ENCODE peak calls at places on chromosomes 6 and 20, in seven cellular contexts. P is left ventricle myocardium superior; Y is colonic mucosa; M is stimulated activated CD4-positive, alpha-beta T cell treated with anti-CD3 and anti-CD28 coated beads, Interleukin-4, amount 100 ng/mL, for 24 hours; V is nephron progenitor cell; X is PC-3; A is NCI-H2107. O is an unnamed sample.

GRCh38 chr20:52895662-52896061 is 76.5 kb upstream of the TSHZ2 start:
- DNase-seq in P (no peak), Y (no peak), M (no peak), V (no peak), X (no peak), A (no peak), O (no peak)

GRCh38 chr6:25302677-25303128 is 23.5 kb downstream of the CARMIL1 start:
- DNase-seq in P (no peak), Y (no peak), M (no peak), V (no peak), X (peak), A (no peak), O (no peak)

GRCh38 chr6:136873733-136874132 is 48.4 kb upstream of the SLC35D3 start:
- DNase-seq in P (no peak), Y (no peak), M (no peak), V (no peak), X (no peak), A (no peak), O (no peak)

GRCh38 chr6:88650979-88651378 is 312.4 kb downstream of the RNGTT start:
- DNase-seq in P (no peak), Y (no peak), M (no peak), V (no peak), X (no peak), A (no peak), O (no peak)

GRCh38 chr6:13762648-13763441 is 51.2 kb upstream of the RANBP9 start:
- DNase-seq in P (no peak), Y (peak), M (peak), V (no peak), X (no peak), A (no peak), O (peak)

GRCh38 chr6:128848169-128848935 is 34.6 kb upstream of the LAMA2 start:
- DNase-seq in P (peak), Y (no peak), M (no peak), V (no peak), X (no peak), A (no peak), O (no peak)

GRCh38 chr20:56003111-56003800 is 2.1 kb downstream of the CBLN4 start:
- DNase-seq in P (no peak), Y (no peak), M (no peak), V (no peak), X (no peak), A (no peak), O (no peak)

GRCh38 chr20:58546756-58547526 is 31.7 kb upstream of the APCDD1L start:
- DNase-seq in P (no peak), Y (no peak), M (no peak), V (no peak), X (no peak), A (no peak), O (no peak)

GRCh38 chr6:10478187-10479040 is 42.7 kb upstream of the GCNT2 start:
- DNase-seq in P (no peak), Y (no peak), M (no peak), V (no peak), X (peak), A (no peak), O (no peak)

GRCh38 chr6:163613668-163614067 is 199.2 kb downstream of the QKI start:
- DNase-seq in P (no peak), Y (no peak), M (no peak), V (no peak), X (no peak), A (no peak), O (no peak)

GRCh38 chr6:105077592-105078463 is 102.0 kb downstream of the POPDC3 start:
- DNase-seq in P (no peak), Y (no peak), M (no peak), V (no peak), X (peak), A (peak), O (no peak)

GRCh38 chr6:93164781-93165180 is 254.6 kb downstream of the EPHA7 start:
- DNase-seq in P (no peak), Y (no peak), M (no peak), V (no peak), X (peak), A (no peak), O (no peak)

GRCh38 chr20:4944518-4944917 is 56.8 kb downstream of the SLC23A2 start:
- DNase-seq in P (no peak), Y (no peak), M (no peak), V (no peak), X (no peak), A (no peak), O (no peak)